ENCODE peak calls at places on chromosomes 16 and 17, in seven cellular contexts. J is uterus, V is adrenal gland, D is Peyer's patch, F is tibial artery, K is endothelial cell of umbilical vein, C is mammary epithelial cell. I is an unnamed sample. For H3K9me3 and H3K4me1, the result is how much of the 10 kb centered on the place peaks cover.

GRCh38 chr16:680967-681745 is 946 bp downstream of the STUB1 start:
- DNase-seq in J (no peak), V (peak), D (peak), F (no peak), K (peak), C (peak), I (peak)

GRCh38 chr16:80527297-80527696 is 13.5 kb upstream of the DYNLRB2 start:
- DNase-seq in J (no peak), V (peak), D (peak), F (no peak), K (peak), C (peak), I (peak)

GRCh38 chr17:1179635-1180433 is at the start of gene ABR:
- DNase-seq in J (peak), V (peak), D (peak), F (no peak), K (peak), C (peak), I (peak)

GRCh38 chr17:2435852-2436251 is 35.0 kb upstream of the MNT start:
- DNase-seq in J (no peak), V (no peak), D (no peak), F (no peak), K (no peak), C (no peak), I (no peak)

GRCh38 chr16:52050418-52050817 is 496.5 kb downstream of the TOX3 start:
- DNase-seq in J (no peak), V (no peak), D (no peak), F (no peak), K (no peak), C (peak), I (no peak)

GRCh38 chr17:16980813-16981731 is 9.2 kb upstream of the TNFRSF13B start:
- DNase-seq in J (no peak), V (no peak), D (peak), F (no peak), K (no peak), C (peak), I (no peak)

GRCh38 chr17:32769846-32770245 is 107.1 kb downstream of the MYO1D start:
- DNase-seq in J (no peak), V (no peak), D (no peak), F (no peak), K (no peak), C (peak), I (no peak)

GRCh38 chr16:55480228-55480655 is 1.2 kb downstream of the MMP2 start:
- DNase-seq in J (peak), V (peak), D (peak), F (peak), K (peak), C (peak), I (peak)

GRCh38 chr16:30488764-30489595 is 16.4 kb downstream of the ITGAL start:
- DNase-seq in J (no peak), V (no peak), D (no peak), F (no peak), K (no peak), C (peak), I (no peak)

GRCh38 chr17:77374170-77374936 is 233.6 kb downstream of the SEC14L1 start:
- DNase-seq in J (peak), V (peak), D (peak), F (peak), K (peak), C (no peak), I (peak)

GRCh38 chr17:59525668-59526067 is 39.7 kb upstream of the DHX40 start:
- DNase-seq in J (no peak), V (no peak), D (no peak), F (no peak), K (no peak), C (no peak), I (no peak)

GRCh38 chr16:27314161-27314723 is 468 bp downstream of the IL4R start:
- DNase-seq in J (peak), V (peak), D (peak), F (peak), K (peak), C (peak), I (peak)

GRCh38 chr16:65845466-65846209 is 520.9 kb upstream of the CDH5 start:
- DNase-seq in J (no peak), V (no peak), D (no peak), F (no peak), K (no peak), C (peak), I (no peak)

GRCh38 chr17:37824534-37825485 is 80.0 kb upstream of the HNF1B start:
- DNase-seq in J (no peak), V (peak), D (no peak), F (no peak), K (peak), C (peak), I (no peak)

DNA sequence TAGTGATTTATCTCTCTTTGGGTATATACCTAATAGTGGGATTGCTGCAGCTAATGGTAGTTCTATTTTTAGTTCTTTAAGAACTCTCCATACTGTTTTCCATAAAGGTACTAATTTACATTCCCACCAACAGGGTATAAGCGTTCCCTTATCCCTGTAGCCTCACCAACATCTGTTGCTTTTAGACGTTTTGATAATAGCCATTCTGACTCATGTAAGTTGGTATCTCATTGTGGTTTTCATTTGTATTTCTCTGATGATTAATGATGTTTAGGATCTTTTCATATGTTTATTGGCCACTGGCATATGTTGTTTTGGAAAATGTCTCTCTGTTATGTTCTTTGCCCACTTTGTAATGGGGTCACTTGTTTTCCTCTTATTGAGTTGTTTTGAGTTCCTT is 88.5 kb upstream of the ZNF267 start:
- DNase-seq in J (no peak), V (no peak), D (no peak), F (no peak), K (no peak), C (no peak), I (no peak)
- H3K9me3 ChIP-seq in J (under half), V (under half), D (under half), F (under half), K (under half), C (under half), I (under half)

DNA sequence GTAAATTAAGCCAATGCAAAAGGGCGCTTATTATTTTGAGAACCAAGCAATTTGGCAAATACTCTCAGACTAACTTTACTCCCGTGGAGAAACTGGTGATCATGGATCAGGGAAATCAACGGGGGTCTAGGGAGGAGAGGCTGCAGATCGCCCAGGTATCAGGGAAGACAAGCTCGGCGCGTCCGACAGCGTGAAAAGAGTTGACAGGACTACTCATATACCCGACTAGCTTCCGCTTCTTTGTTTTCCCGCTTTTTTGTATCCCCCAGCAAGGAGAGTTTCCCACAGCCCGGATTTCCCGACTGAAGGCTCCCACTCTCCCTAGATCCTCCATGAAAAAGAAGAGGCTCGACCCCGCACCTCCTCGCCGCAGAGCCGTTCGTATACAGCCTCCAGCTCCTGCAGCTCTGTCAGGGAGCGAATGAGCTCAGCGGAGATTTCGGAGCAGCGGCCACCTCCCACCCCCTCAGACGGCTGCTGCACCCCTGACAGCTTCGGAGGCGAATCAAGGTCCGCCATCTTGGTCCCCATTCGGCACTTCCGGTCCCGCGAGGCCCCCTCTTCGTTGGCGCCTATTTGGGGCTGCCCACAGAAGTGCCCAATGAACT is at the start of gene COG4:
- DNase-seq in J (peak), V (peak), D (peak), F (peak), K (no peak), C (peak), I (peak)
- H3K4me1 ChIP-seq in J (under half), V (under half), D (under half), F (under half), K (under half), C (under half), I (under half)

GRCh38 chr16:22340945-22341344 is 33.5 kb downstream of the CDR2 start:
- DNase-seq in J (no peak), V (no peak), D (no peak), F (no peak), K (no peak), C (no peak), I (no peak)
- H3K9me3 ChIP-seq in J (under half), V (under half), D (under half), F (under half), K (under half), C (under half), I (under half)

GRCh38 chr16:81841709-81842108 is 62.6 kb downstream of the PLCG2 start:
- DNase-seq in J (no peak), V (no peak), D (peak), F (no peak), K (no peak), C (no peak), I (no peak)
- H3K4me1 ChIP-seq in J (under half), V (under half), D (under half), F (under half), K (under half), C (under half), I (under half)

DNA sequence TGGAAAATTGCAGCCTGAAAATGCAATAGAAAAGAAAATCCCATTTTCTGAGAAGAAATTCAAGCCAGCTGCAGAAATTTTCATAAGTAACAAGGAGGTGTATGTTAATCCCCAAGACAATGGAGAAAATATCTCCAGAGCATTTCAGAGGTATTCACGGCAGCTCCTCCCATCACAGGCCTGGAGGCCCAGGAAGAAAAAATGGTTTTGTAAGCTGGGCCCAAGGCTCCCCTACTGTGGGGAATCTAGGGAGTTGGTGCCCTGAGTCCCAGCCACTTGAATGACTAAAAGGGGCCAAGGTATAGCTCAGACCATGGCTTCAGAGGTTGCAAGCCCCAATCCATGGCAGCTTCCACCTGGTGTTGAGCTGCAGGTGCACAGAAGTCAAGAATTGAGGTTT is 93.3 kb upstream of the ZNF267 start:
- DNase-seq in J (no peak), V (no peak), D (no peak), F (no peak), K (no peak), C (no peak), I (no peak)
- H3K9me3 ChIP-seq in J (under half), V (under half), D (under half), F (half or more), K (under half), C (under half), I (under half)

GRCh38 chr17:48427598-48427997 is 2.4 kb downstream of the SKAP1 start:
- DNase-seq in J (no peak), V (no peak), D (peak), F (no peak), K (no peak), C (no peak), I (no peak)

GRCh38 chr17:48429156-48429555 is 858 bp downstream of the SKAP1 start:
- DNase-seq in J (no peak), V (no peak), D (peak), F (no peak), K (no peak), C (no peak), I (no peak)

GRCh38 chr17:48432820-48433775 is 3.1 kb upstream of the SKAP1 start:
- DNase-seq in J (no peak), V (peak), D (no peak), F (no peak), K (no peak), C (no peak), I (no peak)

GRCh38 chr17:48426019-48426418 is 4.0 kb downstream of the SKAP1 start:
- DNase-seq in J (no peak), V (no peak), D (no peak), F (no peak), K (peak), C (no peak), I (no peak)

GRCh38 chr17:48429638-48430586 is at the start of gene SKAP1:
- DNase-seq in J (no peak), V (no peak), D (peak), F (no peak), K (no peak), C (no peak), I (no peak)
- H3K4me1 ChIP-seq in J (under half), V (under half), D (under half), F (under half), K (under half), C (under half), I (under half)

GRCh38 chr17:10477701-10478100 is 8.3 kb upstream of the MYH4 start:
- DNase-seq in J (no peak), V (no peak), D (no peak), F (no peak), K (no peak), C (no peak), I (no peak)

DNA sequence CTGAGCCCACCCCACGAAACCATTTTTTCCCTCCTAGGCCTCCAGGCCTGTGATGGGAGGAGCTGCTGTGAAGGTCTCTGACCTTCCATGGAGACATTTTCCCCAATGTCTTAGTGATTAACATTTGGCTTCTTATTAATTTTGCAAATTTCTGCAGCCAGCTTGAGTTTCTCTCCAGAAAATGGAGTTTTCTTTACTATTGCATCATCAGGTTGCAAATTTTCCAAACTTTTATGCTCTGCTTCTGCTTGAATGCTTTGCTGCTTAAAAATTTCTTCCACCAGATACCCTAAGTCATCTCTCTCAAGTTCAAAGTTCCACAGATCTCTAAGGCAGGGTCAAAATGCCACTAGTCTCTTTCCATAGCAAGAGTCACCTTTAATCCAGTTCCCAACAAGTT is 12.9 kb upstream of the MYH4 start:
- DNase-seq in J (no peak), V (no peak), D (no peak), F (no peak), K (no peak), C (no peak), I (no peak)
- H3K9me3 ChIP-seq in J (under half), V (under half), D (under half), F (under half), K (under half), C (under half), I (under half)

I was measured in testis.